ENCODE peak calls at places on chromosomes 12 and 14, in four cellular contexts. One of them, this sample, is unnamed. For H3K27me3 and H3K9me3, the result is how much of the 10 kb centered on the place peaks cover.

GRCh38 chr12:116346222-116346621 is 68.7 kb upstream of the MED13L start:
- DNase-seq in cardiac muscle cell: peak
- DNase-seq in mammary epithelial cell: no peak
- DNase-seq in CD8-positive, alpha-beta T cell: no peak
- DNase-seq in this sample: no peak

GRCh38 chr12:68455676-68456345 is 123.6 kb upstream of the MDM1 start:
- DNase-seq in cardiac muscle cell: no peak
- DNase-seq in mammary epithelial cell: no peak
- DNase-seq in CD8-positive, alpha-beta T cell: peak
- DNase-seq in this sample: no peak

GRCh38 chr12:2333516-2333915 is 280.7 kb downstream of the CACNA1C start:
- DNase-seq in cardiac muscle cell: no peak
- DNase-seq in mammary epithelial cell: no peak
- DNase-seq in CD8-positive, alpha-beta T cell: no peak
- DNase-seq in this sample: no peak

GRCh38 chr14:33943484-33943883 is 7.4 kb downstream of the EGLN3 start:
- DNase-seq in cardiac muscle cell: no peak
- DNase-seq in mammary epithelial cell: no peak
- DNase-seq in CD8-positive, alpha-beta T cell: no peak
- DNase-seq in this sample: no peak

GRCh38 chr14:29814153-29815057 is 113.2 kb downstream of the PRKD1 start:
- DNase-seq in cardiac muscle cell: no peak
- DNase-seq in mammary epithelial cell: no peak
- DNase-seq in CD8-positive, alpha-beta T cell: no peak
- DNase-seq in this sample: peak

GRCh38 chr12:81797100-81797499 is 38.0 kb upstream of the PPFIA2 start:
- DNase-seq in cardiac muscle cell: peak
- DNase-seq in mammary epithelial cell: peak
- DNase-seq in CD8-positive, alpha-beta T cell: no peak
- DNase-seq in this sample: no peak

GRCh38 chr12:68297929-68298328 is 34.2 kb downstream of the MDM1 start:
- DNase-seq in cardiac muscle cell: no peak
- DNase-seq in mammary epithelial cell: no peak
- DNase-seq in CD8-positive, alpha-beta T cell: no peak
- DNase-seq in this sample: no peak

GRCh38 chr12:31874961-31875608 is 84.1 kb upstream of the RESF1 start:
- DNase-seq in cardiac muscle cell: no peak
- DNase-seq in mammary epithelial cell: peak
- DNase-seq in CD8-positive, alpha-beta T cell: peak
- DNase-seq in this sample: peak

GRCh38 chr12:6950944-6951540 is at the start of gene PTPN6:
- DNase-seq in cardiac muscle cell: no peak
- DNase-seq in mammary epithelial cell: no peak
- DNase-seq in CD8-positive, alpha-beta T cell: peak
- DNase-seq in this sample: no peak

GRCh38 chr12:3137268-3137761 is 60.1 kb downstream of the TSPAN9 start:
- DNase-seq in cardiac muscle cell: peak
- DNase-seq in mammary epithelial cell: no peak
- DNase-seq in CD8-positive, alpha-beta T cell: no peak
- DNase-seq in this sample: peak

GRCh38 chr14:37816135-37816534 is 220.7 kb downstream of the TTC6 start:
- DNase-seq in cardiac muscle cell: no peak
- DNase-seq in mammary epithelial cell: no peak
- DNase-seq in CD8-positive, alpha-beta T cell: no peak
- DNase-seq in this sample: no peak

GRCh38 chr14:54669759-54670630 is 103.1 kb downstream of the SAMD4A start:
- DNase-seq in cardiac muscle cell: no peak
- DNase-seq in mammary epithelial cell: no peak
- DNase-seq in CD8-positive, alpha-beta T cell: peak
- DNase-seq in this sample: peak

GRCh38 chr12:78494911-78495310 is 369.7 kb upstream of the SYT1 start:
- DNase-seq in cardiac muscle cell: no peak
- DNase-seq in mammary epithelial cell: peak
- DNase-seq in CD8-positive, alpha-beta T cell: no peak
- DNase-seq in this sample: no peak

GRCh38 chr12:46267618-46268348 is 1.1 kb downstream of the SLC38A1 start:
- DNase-seq in cardiac muscle cell: peak
- DNase-seq in mammary epithelial cell: peak
- DNase-seq in CD8-positive, alpha-beta T cell: peak
- DNase-seq in this sample: peak

GRCh38 chr12:128825845-128826244 is 2.1 kb upstream of the SLC15A4 start:
- DNase-seq in cardiac muscle cell: no peak
- DNase-seq in mammary epithelial cell: no peak
- DNase-seq in CD8-positive, alpha-beta T cell: no peak
- DNase-seq in this sample: no peak

GRCh38 chr12:27573972-27574371 is 50.0 kb downstream of the PPFIBP1 start:
- DNase-seq in cardiac muscle cell: no peak
- DNase-seq in mammary epithelial cell: peak
- DNase-seq in CD8-positive, alpha-beta T cell: no peak
- DNase-seq in this sample: peak

GRCh38 chr14:37142835-37143499 is 29.4 kb downstream of the SLC25A21 start:
- DNase-seq in cardiac muscle cell: peak
- DNase-seq in mammary epithelial cell: peak
- DNase-seq in CD8-positive, alpha-beta T cell: no peak
- DNase-seq in this sample: no peak

GRCh38 chr12:2287151-2287550 is 234.4 kb downstream of the CACNA1C start:
- DNase-seq in cardiac muscle cell: no peak
- DNase-seq in mammary epithelial cell: no peak
- DNase-seq in CD8-positive, alpha-beta T cell: no peak
- DNase-seq in this sample: no peak

GRCh38 chr14:62691613-62692489 is 353.4 kb downstream of the KCNH5 start:
- DNase-seq in cardiac muscle cell: peak
- DNase-seq in mammary epithelial cell: peak
- DNase-seq in CD8-positive, alpha-beta T cell: no peak
- DNase-seq in this sample: peak

GRCh38 chr14:104796682-104797081 is 1.1 kb upstream of the AKT1 start:
- DNase-seq in cardiac muscle cell: no peak
- DNase-seq in mammary epithelial cell: no peak
- DNase-seq in CD8-positive, alpha-beta T cell: no peak
- DNase-seq in this sample: no peak

GRCh38 chr14:105019861-105020814 is 745 bp downstream of the CDCA4 start:
- DNase-seq in cardiac muscle cell: peak
- DNase-seq in mammary epithelial cell: no peak
- DNase-seq in CD8-positive, alpha-beta T cell: peak
- DNase-seq in this sample: no peak

GRCh38 chr12:127745466-127746220 is 521.3 kb upstream of the TMEM132C start:
- DNase-seq in cardiac muscle cell: no peak
- DNase-seq in mammary epithelial cell: no peak
- DNase-seq in CD8-positive, alpha-beta T cell: no peak
- DNase-seq in this sample: no peak

GRCh38 chr14:87450193-87450592 is 542.8 kb downstream of the GALC start:
- DNase-seq in cardiac muscle cell: no peak
- DNase-seq in mammary epithelial cell: peak
- DNase-seq in CD8-positive, alpha-beta T cell: no peak
- DNase-seq in this sample: no peak

DNA sequence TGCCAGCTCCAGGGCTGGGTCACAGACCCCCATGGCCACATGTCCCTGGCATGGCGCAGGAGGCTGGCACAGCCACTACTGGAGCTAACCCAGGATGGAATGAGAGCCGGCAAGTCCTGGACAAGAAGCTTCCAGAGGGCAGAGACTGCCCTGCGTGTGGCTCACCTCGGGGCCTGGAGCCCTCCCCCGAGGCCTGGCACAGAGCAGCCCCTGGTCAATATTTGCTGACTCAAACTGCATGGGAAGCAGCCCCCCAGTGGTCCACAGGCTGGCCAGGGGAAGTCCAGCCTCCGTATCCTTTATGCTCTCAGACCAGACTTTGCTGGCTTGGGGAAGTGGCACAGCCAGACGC is 71.4 kb downstream of the BCL11B start:
- DNase-seq in cardiac muscle cell: no peak
- DNase-seq in mammary epithelial cell: no peak
- DNase-seq in CD8-positive, alpha-beta T cell: no peak
- DNase-seq in this sample: no peak
- H3K4me3 ChIP-seq in cardiac muscle cell: no peak
- H3K4me3 ChIP-seq in mammary epithelial cell: no peak
- H3K4me3 ChIP-seq in CD8-positive, alpha-beta T cell: peak
- H3K4me3 ChIP-seq in this sample: no peak

DNA sequence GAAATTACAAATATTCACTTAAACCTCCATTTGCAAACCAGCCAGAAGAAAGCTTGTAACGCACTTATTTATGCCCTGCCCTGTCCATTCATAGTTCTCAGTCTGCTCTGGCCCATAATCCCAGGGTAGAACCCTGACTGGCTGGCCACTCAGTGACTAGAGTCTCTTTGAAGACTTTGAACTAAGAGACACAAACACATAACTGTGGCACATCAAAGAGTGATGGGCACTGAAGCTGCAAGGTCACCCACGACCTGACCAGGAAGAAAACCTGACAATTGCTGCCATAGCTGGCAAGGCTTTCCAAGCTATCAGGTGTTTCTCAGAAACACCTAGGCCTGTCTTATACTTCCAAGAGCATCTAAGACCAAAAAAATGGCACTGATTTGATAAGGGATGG is 28.7 kb downstream of the SLC41A2 start:
- DNase-seq in cardiac muscle cell: no peak
- DNase-seq in mammary epithelial cell: no peak
- DNase-seq in CD8-positive, alpha-beta T cell: no peak
- DNase-seq in this sample: no peak
- H3K27me3 ChIP-seq in cardiac muscle cell: under half
- H3K27me3 ChIP-seq in mammary epithelial cell: under half
- H3K27me3 ChIP-seq in CD8-positive, alpha-beta T cell: under half
- H3K27me3 ChIP-seq in this sample: under half

GRCh38 chr12:38053113-38053512 is 263.5 kb upstream of the ALG10B start:
- DNase-seq in cardiac muscle cell: no peak
- DNase-seq in mammary epithelial cell: no peak
- DNase-seq in CD8-positive, alpha-beta T cell: no peak
- DNase-seq in this sample: no peak
- H3K9me3 ChIP-seq in cardiac muscle cell: under half
- H3K9me3 ChIP-seq in mammary epithelial cell: under half
- H3K9me3 ChIP-seq in CD8-positive, alpha-beta T cell: under half
- H3K9me3 ChIP-seq in this sample: under half

GRCh38 chr14:32201196-32201815 is 539 bp upstream of the RNU6-7 start:
- DNase-seq in cardiac muscle cell: peak
- DNase-seq in mammary epithelial cell: peak
- DNase-seq in CD8-positive, alpha-beta T cell: peak
- DNase-seq in this sample: peak
- H3K4me3 ChIP-seq in cardiac muscle cell: peak
- H3K4me3 ChIP-seq in mammary epithelial cell: peak
- H3K4me3 ChIP-seq in CD8-positive, alpha-beta T cell: peak
- H3K4me3 ChIP-seq in this sample: peak

GRCh38 chr12:12719496-12719895 is 2.3 kb downstream of the CDKN1B start:
- DNase-seq in cardiac muscle cell: no peak
- DNase-seq in mammary epithelial cell: peak
- DNase-seq in CD8-positive, alpha-beta T cell: no peak
- DNase-seq in this sample: no peak
- H3K27me3 ChIP-seq in cardiac muscle cell: under half
- H3K27me3 ChIP-seq in mammary epithelial cell: under half
- H3K27me3 ChIP-seq in CD8-positive, alpha-beta T cell: under half
- H3K27me3 ChIP-seq in this sample: under half

DNA sequence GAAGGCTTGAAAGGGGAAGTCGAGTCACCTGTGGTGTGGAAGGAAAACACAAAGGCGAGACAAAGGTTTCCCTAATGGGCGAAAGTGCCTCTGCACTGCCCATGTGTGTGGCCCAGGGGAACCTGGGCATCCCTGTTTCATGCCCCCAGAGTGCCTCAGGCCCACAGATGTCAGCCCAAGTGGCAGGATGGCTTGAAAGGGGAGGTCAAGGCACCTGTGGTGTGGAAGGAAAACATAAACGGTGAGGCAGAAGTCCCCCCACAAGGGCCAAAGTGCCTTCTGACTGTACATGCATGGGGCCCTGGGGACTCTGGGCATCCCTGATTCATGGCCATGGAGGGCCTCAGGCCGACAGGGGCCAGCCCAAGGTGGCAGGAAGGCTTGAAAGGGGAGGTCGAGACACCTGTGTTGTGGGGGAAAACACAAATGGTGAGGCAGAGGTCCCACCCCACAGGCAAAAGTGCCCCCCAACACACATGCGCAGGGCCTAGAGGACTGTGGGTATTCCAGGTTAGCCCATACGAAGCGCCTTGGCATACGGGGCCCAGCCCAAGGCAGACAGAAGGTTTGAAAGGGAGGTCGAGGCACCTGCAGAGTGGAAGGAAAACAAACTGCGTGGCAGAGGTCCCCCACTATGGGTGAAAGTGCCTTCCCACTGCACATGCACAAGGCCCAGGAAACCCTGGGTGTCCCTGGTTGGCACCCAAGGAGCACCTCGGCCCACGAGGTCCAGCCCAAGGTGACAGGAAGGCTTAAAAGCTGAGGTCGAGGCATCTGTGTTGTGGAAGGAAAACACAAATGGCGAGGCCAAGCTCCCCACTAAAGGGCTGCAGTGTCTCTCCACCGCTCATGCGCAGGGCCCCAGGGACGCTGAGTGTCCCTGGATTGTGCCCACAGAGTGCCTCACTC is 382.3 kb downstream of the ALG10 start:
- DNase-seq in cardiac muscle cell: no peak
- DNase-seq in mammary epithelial cell: no peak
- DNase-seq in CD8-positive, alpha-beta T cell: peak
- DNase-seq in this sample: no peak
- H3K9me3 ChIP-seq in cardiac muscle cell: under half
- H3K9me3 ChIP-seq in mammary epithelial cell: under half
- H3K9me3 ChIP-seq in CD8-positive, alpha-beta T cell: under half
- H3K9me3 ChIP-seq in this sample: under half

This sample was measured in MG63.